ENCODE peak calls at places on chromosomes 7 and 10, in ten cellular contexts. D is gastrocnemius medialis, L is breast epithelium, N is activated B cell treated with CpG ODN at 0.5 μM for 24 hours, Q is osteocyte, R is RWPE1, K is AG04450, I is HCT116, Y is brain microvascular endothelial cell, S is IMR-90. G is an unnamed sample.

GRCh38 chr10:44589931-44590330 is 205.0 kb upstream of the CXCL12 start:
- DNase-seq in S (no peak), Y (no peak), R (no peak), Q (no peak), N (no peak), I (no peak), D (no peak), K (no peak), L (no peak), G (no peak)

GRCh38 chr7:42692609-42693008 is 219.3 kb downstream of the C7orf25 start:
- DNase-seq in Q (no peak), R (no peak), L (no peak), Y (peak; percentile 6), N (no peak), K (no peak), I (no peak), D (no peak), S (no peak), G (no peak)

GRCh38 chr10:131160219-131160875 is 151.2 kb downstream of the TCERG1L start:
- DNase-seq in R (no peak), L (no peak), Q (no peak), N (no peak), S (no peak), Y (no peak), K (no peak), D (no peak), I (no peak), G (no peak)

GRCh38 chr7:97313900-97314299 is 196.4 kb downstream of the SDHAF3 start:
- DNase-seq in R (no peak), S (no peak), N (no peak), D (no peak), Y (no peak), Q (no peak), K (no peak), L (no peak), I (no peak), G (no peak)

GRCh38 chr10:73094249-73094850 is 2.3 kb downstream of the P4HA1 start:
- DNase-seq in R (no peak), I (no peak), L (no peak), N (no peak), D (no peak), Q (no peak), Y (no peak), K (no peak), S (peak; percentile 19), G (no peak)

GRCh38 chr7:18792866-18793595 is 297.5 kb downstream of the HDAC9 start:
- DNase-seq in S (peak; percentile 79), R (no peak), Y (peak; percentile 49), I (no peak), Q (no peak), K (peak; percentile 48), N (no peak), D (no peak), L (no peak), G (no peak)

GRCh38 chr10:73211106-73211811 is 35.8 kb downstream of the DNAJC9 start:
- DNase-seq in L (no peak), Y (no peak), D (no peak), I (no peak), K (no peak), Q (no peak), S (no peak), R (no peak), N (no peak), G (no peak)

GRCh38 chr10:72316748-72317435 is 37.8 kb downstream of the DNAJB12 start:
- DNase-seq in I (no peak), D (peak; percentile 88), N (no peak), R (no peak), Y (no peak), L (no peak), K (no peak), S (no peak), Q (no peak), G (no peak)

GRCh38 chr7:13508586-13508985 is 480.9 kb downstream of the ETV1 start:
- DNase-seq in R (no peak), Q (no peak), K (no peak), Y (no peak), I (no peak), D (no peak), N (no peak), S (no peak), L (no peak), G (no peak)

GRCh38 chr10:71971311-71971731 is 7.1 kb downstream of the CHST3 start:
- DNase-seq in Q (no peak), K (no peak), I (no peak), R (no peak), N (no peak), Y (no peak), S (no peak), D (no peak), L (no peak), G (no peak)

GRCh38 chr7:115951547-115951946 is 79.0 kb downstream of the TFEC start:
- DNase-seq in Y (no peak), L (no peak), R (no peak), N (no peak), Q (no peak), K (no peak), I (no peak), S (no peak), D (no peak), G (no peak)

GRCh38 chr7:99210265-99210970 is 2.5 kb upstream of the KPNA7 start:
- DNase-seq in N (no peak), R (peak; percentile 65), L (no peak), K (no peak), I (no peak), D (no peak), Y (no peak), S (no peak), Q (no peak), G (no peak)

GRCh38 chr10:109740436-109740835 is 182.9 kb downstream of the XPNPEP1 start:
- DNase-seq in L (no peak), N (no peak), R (no peak), S (no peak), D (peak; percentile 26), Q (no peak), Y (no peak), I (no peak), K (no peak), G (no peak)

GRCh38 chr7:102982235-102982634 is 69.4 kb downstream of the LRRC17 start:
- DNase-seq in I (no peak), K (no peak), N (no peak), R (no peak), Q (no peak), D (no peak), L (no peak), Y (no peak), S (no peak), G (no peak)

DNA sequence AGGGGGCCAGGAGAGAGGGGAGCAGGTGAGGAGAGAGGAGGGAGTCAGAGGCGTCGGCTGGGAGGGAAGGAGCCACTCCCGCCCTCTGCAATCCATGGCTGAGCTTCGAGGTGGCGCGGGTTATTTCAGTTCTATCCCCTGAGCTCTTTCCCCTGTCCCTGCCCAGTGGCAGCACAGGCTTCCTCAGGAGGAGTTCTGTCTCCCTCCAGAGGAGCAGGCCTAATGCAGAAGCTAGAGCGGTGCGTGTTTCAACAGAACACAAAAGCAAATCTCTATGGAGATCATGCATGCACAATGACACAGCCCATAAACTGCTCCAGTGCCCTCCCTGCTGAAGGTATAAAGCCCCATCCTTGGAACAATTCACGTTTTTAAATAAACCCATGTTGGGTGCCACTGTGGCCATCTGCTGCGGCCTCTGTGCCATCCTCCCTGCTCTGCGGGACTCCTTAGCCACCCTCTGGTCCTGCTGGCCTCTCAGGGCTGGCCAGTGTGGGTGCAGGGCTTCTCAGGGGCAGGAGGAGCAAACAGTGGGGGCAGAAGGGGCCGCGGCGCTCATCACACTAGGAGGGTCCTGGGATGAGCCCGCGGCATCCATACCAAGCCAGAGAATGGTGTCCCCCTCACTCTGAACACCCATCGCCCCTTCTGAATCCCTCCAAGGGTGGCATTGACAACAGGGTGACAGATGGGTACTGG is 192.6 kb upstream of the LYZL2 start:
- DNase-seq in N (no peak), I (no peak), R (no peak), D (no peak), Q (no peak), K (no peak), S (no peak), Y (no peak), L (no peak), G (no peak)
- TF ChIP-seq CTCF in N (no peak), I (no peak), R (no peak), D (no peak), Q (no peak), K (no peak), S (no peak), Y (no peak), L (no peak), G (no peak)

GRCh38 chr7:40483630-40484029 is 348.8 kb downstream of the SUGCT start:
- DNase-seq in R (no peak), L (no peak), K (no peak), I (no peak), D (no peak), S (no peak), Q (no peak), Y (no peak), N (no peak), G (no peak)
- TF ChIP-seq CTCF in R (no peak), L (no peak), K (peak; percentile 60), I (no peak), D (no peak), S (peak; percentile 48), Q (no peak), Y (peak; percentile 33), N (no peak), G (no peak)

GRCh38 chr7:87219545-87220025 is at the start of gene TMEM243:
- DNase-seq in D (peak; percentile 48), L (peak; percentile 62), Y (peak; percentile 70), N (peak; percentile 85), Q (peak; percentile 87), I (no peak), K (peak; percentile 44), R (peak; percentile 68), S (peak; percentile 68), G (peak; percentile 79)
- TF ChIP-seq CTCF in D (no peak), L (no peak), Y (peak; percentile 3), N (no peak), Q (peak; percentile 26), I (peak; percentile 11), K (peak; percentile 14), R (no peak), S (peak; percentile 17), G (peak; percentile 51)

GRCh38 chr10:7090529-7090928 is 320.3 kb downstream of the SFMBT2 start:
- DNase-seq in N (no peak), Y (no peak), D (no peak), S (peak; percentile 51), K (no peak), R (no peak), L (no peak), Q (no peak), I (no peak), G (no peak)

GRCh38 chr10:7084255-7085005 is 326.4 kb downstream of the SFMBT2 start:
- DNase-seq in N (no peak), L (no peak), R (no peak), Q (no peak), I (no peak), K (no peak), D (no peak), S (peak; percentile 33), Y (no peak), G (no peak)

GRCh38 chr10:7085147-7085912 is 325.5 kb downstream of the SFMBT2 start:
- DNase-seq in N (no peak), S (peak; percentile 64), K (no peak), L (no peak), Q (no peak), I (no peak), D (no peak), R (no peak), Y (no peak), G (no peak)

GRCh38 chr10:7082967-7083366 is 327.9 kb downstream of the SFMBT2 start:
- DNase-seq in I (no peak), L (no peak), K (no peak), Y (no peak), D (no peak), N (no peak), R (no peak), Q (no peak), S (peak; percentile 12), G (no peak)

GRCh38 chr10:7085913-7086589 is 324.8 kb downstream of the SFMBT2 start:
- DNase-seq in N (no peak), D (no peak), S (peak; percentile 72), L (no peak), R (no peak), K (no peak), Y (peak; percentile 39), Q (no peak), I (no peak), G (no peak)
- TF ChIP-seq CTCF in N (no peak), D (no peak), S (peak; percentile 3), L (no peak), R (no peak), K (peak; percentile 32), Y (peak; percentile 51), Q (peak; percentile 47), I (no peak), G (peak; percentile 61)